ENCODE peak calls at places on chromosomes 4 and X, in ten cellular contexts. E is CD8-positive, alpha-beta memory T cell; K is SJSA1; B is GM12878; M is OCI-LY7; Z is body of pancreas; C is Panc1; T is GM23338; O is heart right ventricle; L is suprapubic skin. I is an unnamed sample.

GRCh38 chr4:138112389-138112788 is 129.8 kb downstream of the SLC7A11 start:
- DNase-seq in T (peak), E (no peak), L (no peak), O (no peak), Z (no peak), B (no peak), M (no peak), C (no peak), K (no peak), I (no peak)

GRCh38 chrX:104863466-104863865 is 297.5 kb downstream of the IL1RAPL2 start:
- DNase-seq in T (no peak), E (no peak), O (no peak), Z (no peak), M (no peak), B (no peak), L (no peak), K (no peak), C (no peak), I (no peak)

GRCh38 chrX:120512627-120513026 is 43.5 kb upstream of the LAMP2 start:
- DNase-seq in O (no peak), E (no peak), Z (peak), M (no peak), T (no peak), C (no peak), B (no peak), K (no peak), L (no peak), I (no peak)

GRCh38 chr4:85543832-85544231 is 68.9 kb downstream of the ARHGAP24 start:
- DNase-seq in Z (no peak), C (no peak), M (no peak), O (no peak), T (peak), L (no peak), B (no peak), K (no peak), E (no peak), I (no peak)

GRCh38 chr4:120922390-120923200 is at the start of gene PRDM5:
- DNase-seq in Z (peak), B (no peak), E (no peak), T (peak), K (peak), M (no peak), C (no peak), L (no peak), O (peak), I (peak)

GRCh38 chr4:100016191-100016590 is 66.1 kb upstream of the H2AZ1 start:
- DNase-seq in Z (no peak), K (no peak), T (no peak), B (no peak), O (no peak), E (no peak), C (no peak), M (no peak), L (no peak), I (no peak)

GRCh38 chr4:82951196-82951595 is 50.7 kb downstream of the THAP9 start:
- DNase-seq in B (no peak), K (no peak), O (no peak), M (no peak), Z (no peak), E (no peak), L (no peak), C (no peak), T (no peak), I (no peak)

GRCh38 chr4:112099701-112100289 is 45.5 kb upstream of the FAM241A start:
- DNase-seq in Z (no peak), B (peak), T (peak), O (no peak), M (peak), C (peak), L (no peak), K (no peak), E (no peak), I (peak)

GRCh38 chr4:101724093-101724492 is 66.4 kb upstream of the BANK1 start:
- DNase-seq in Z (no peak), M (no peak), T (no peak), K (no peak), B (no peak), E (no peak), L (no peak), C (no peak), O (no peak), I (no peak)

GRCh38 chr4:11367371-11367770 is 61.3 kb downstream of the HS3ST1 start:
- DNase-seq in T (no peak), Z (peak), O (peak), E (no peak), M (no peak), L (no peak), B (no peak), C (no peak), K (no peak), I (no peak)

GRCh38 chr4:110640608-110641007 is 17.7 kb upstream of the PITX2 start:
- DNase-seq in K (no peak), L (no peak), O (no peak), Z (no peak), C (no peak), B (no peak), T (no peak), E (no peak), M (no peak), I (no peak)

GRCh38 chrX:150200820-150201287 is 162.3 kb upstream of the MAMLD1 start:
- DNase-seq in K (peak), C (peak), M (no peak), T (no peak), L (peak), O (no peak), E (no peak), Z (peak), B (peak), I (no peak)

DNA sequence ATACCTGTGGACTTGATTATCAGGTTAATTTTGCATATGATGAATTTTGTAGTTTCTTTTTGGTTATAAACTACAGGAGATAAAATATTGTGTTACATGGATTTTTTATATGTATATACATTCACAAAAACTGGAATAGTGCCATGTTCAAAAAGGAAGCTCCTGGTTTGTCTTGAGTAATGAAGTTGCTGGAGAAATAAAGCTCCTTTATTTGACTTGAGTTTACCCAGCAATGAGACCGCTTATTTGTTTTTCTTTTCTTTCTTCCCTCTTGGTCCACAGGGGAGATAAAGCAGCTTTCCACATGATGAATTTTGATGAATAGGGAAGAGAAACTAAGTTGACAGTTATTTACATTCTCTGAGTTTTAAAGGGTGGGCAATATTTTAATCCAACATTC is 176.6 kb downstream of the GPM6A start:
- DNase-seq in C (no peak), M (no peak), L (no peak), E (no peak), B (no peak), T (no peak), Z (no peak), K (no peak), O (no peak), I (no peak)
- H3K27ac ChIP-seq in C (no peak), M (no peak), L (no peak), E (no peak), B (no peak), T (no peak), Z (no peak), K (no peak), O (no peak), I (no peak)

GRCh38 chrX:71637848-71638247 is 19.5 kb upstream of the CXCR3 start:
- DNase-seq in B (no peak), Z (no peak), E (no peak), M (peak), O (no peak), K (no peak), L (no peak), T (no peak), C (no peak), I (no peak)
- H3K4me3 ChIP-seq in B (peak), Z (no peak), E (no peak), M (peak), O (no peak), K (no peak), L (no peak), T (no peak), C (no peak), I (no peak)

GRCh38 chr4:184329235-184330007 is 111.7 kb upstream of the ENPP6 start:
- DNase-seq in Z (peak), E (no peak), T (no peak), L (peak), M (no peak), O (no peak), B (no peak), K (no peak), C (no peak), I (peak)
- H3K27ac ChIP-seq in Z (no peak), E (no peak), T (no peak), L (peak), M (peak), O (no peak), B (peak), K (no peak), C (no peak), I (no peak)

GRCh38 chrX:23465105-23465791 is 130.6 kb downstream of the PTCHD1 start:
- DNase-seq in O (no peak), M (no peak), T (no peak), B (no peak), C (no peak), K (no peak), L (no peak), E (no peak), Z (peak), I (no peak)
- H3K4me3 ChIP-seq in O (no peak), M (no peak), T (no peak), B (no peak), C (no peak), K (no peak), L (no peak), E (no peak), Z (no peak), I (no peak)

GRCh38 chrX:154354516-154354915 is 19.9 kb downstream of the FLNA start:
- DNase-seq in Z (no peak), O (no peak), T (no peak), B (no peak), L (no peak), M (no peak), C (no peak), K (no peak), E (no peak), I (no peak)

GRCh38 chrX:154352466-154352865 is 22.0 kb downstream of the FLNA start:
- DNase-seq in E (no peak), C (no peak), B (no peak), K (no peak), Z (no peak), L (no peak), M (no peak), O (no peak), T (no peak), I (no peak)

GRCh38 chrX:154354013-154354412 is 20.4 kb downstream of the FLNA start:
- DNase-seq in Z (no peak), O (no peak), E (no peak), B (no peak), K (no peak), L (no peak), T (no peak), C (no peak), M (no peak), I (no peak)

GRCh38 chrX:154352012-154352401 is 22.4 kb downstream of the FLNA start:
- DNase-seq in M (no peak), T (no peak), K (no peak), E (peak), C (no peak), B (no peak), Z (no peak), L (no peak), O (no peak), I (no peak)

DNA sequence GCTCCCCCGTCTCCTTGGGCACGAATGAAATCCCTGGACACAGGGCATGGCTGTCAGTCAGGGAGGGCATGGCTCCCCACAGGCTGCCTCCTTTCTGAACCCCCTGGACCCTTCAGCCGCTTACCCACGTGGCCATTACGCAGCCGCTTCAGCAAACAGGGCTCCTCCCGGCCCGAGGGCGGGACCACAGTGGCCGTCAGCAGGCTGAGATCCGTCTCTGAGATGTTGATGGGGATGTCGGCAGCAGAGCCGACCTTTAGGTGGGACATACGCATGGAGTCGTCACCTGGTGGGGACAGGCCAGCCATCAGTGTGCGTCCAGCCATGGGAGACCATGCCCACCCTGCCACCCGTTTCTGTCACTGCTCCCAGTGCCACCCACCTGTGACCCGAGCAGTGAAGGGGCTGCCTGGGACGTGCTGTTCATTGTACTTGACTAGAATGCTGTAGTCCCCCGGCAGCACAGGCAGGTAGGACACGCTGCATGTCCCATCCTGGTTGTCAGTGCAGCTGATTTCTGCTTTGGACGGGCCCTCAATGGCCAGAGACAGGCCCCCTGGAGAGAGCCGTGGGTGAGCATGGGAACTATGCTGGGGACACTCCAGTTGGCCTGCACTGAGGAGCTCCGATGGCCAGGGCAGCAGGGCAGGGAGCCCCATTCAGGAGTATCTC is 21.1 kb downstream of the FLNA start:
- DNase-seq in T (no peak), K (no peak), M (no peak), E (no peak), L (no peak), C (no peak), B (no peak), Z (no peak), O (no peak), I (no peak)
- H3K27ac ChIP-seq in T (no peak), K (no peak), M (no peak), E (no peak), L (no peak), C (no peak), B (no peak), Z (no peak), O (no peak), I (no peak)

GRCh38 chrX:151974336-151975227 is at the start of gene GABRE:
- DNase-seq in E (no peak), T (peak), B (no peak), C (no peak), Z (peak), M (no peak), O (peak), L (no peak), K (peak), I (peak)

GRCh38 chrX:151977009-151977408 is 2.5 kb upstream of the GABRE start:
- DNase-seq in L (no peak), Z (no peak), M (no peak), K (no peak), B (no peak), E (no peak), O (no peak), T (no peak), C (no peak), I (no peak)

GRCh38 chrX:151975736-151976275 is 1.3 kb upstream of the GABRE start:
- DNase-seq in M (no peak), C (no peak), L (no peak), T (no peak), O (no peak), Z (no peak), K (no peak), B (no peak), E (no peak), I (no peak)

GRCh38 chrX:151973851-151974335 is 583 bp downstream of the GABRE start:
- DNase-seq in O (peak), L (no peak), Z (no peak), B (no peak), E (no peak), M (no peak), K (no peak), C (no peak), T (peak), I (no peak)

GRCh38 chrX:151975228-151975593 is 735 bp upstream of the GABRE start:
- DNase-seq in M (no peak), K (no peak), T (peak), E (no peak), O (no peak), Z (no peak), B (no peak), C (no peak), L (no peak), I (no peak)
- H3K4me3 ChIP-seq in M (no peak), K (peak), T (peak), E (no peak), O (peak), Z (no peak), B (no peak), C (no peak), L (peak), I (no peak)

DNA sequence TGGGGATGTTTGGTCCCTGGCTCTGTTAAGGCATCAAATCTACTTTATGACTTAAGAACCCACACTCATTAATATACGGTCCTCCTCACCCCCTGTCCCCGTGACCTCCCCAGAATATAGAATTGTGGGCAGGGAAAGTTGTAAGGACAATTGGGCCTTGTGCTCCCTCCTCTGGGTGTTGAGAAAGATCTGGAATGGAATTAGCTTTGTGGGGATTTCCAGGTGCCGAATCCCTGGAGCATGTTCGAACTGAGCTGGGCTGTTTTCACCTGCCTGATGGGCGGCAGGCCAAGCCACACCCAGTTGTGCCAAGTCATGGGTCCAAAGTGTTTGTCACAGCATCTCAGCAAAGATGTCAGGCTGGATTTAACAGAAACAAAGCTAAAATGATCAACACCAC is 349.3 kb upstream of the KLF3 start:
- DNase-seq in B (no peak), C (no peak), O (no peak), Z (peak), M (no peak), T (no peak), K (no peak), E (no peak), L (no peak), I (no peak)
- H3K27ac ChIP-seq in B (no peak), C (no peak), O (no peak), Z (no peak), M (no peak), T (no peak), K (no peak), E (no peak), L (peak), I (no peak)

I was measured in endodermal cell.